ENCODE peak calls at places on chromosomes 2 and 18, in ten cellular contexts. One of them, this sample, is unnamed.

GRCh38 chr2:106843910-106844250 is 42.1 kb downstream of the ST6GAL2 start:
- DNase-seq in GM20000: no peak
- DNase-seq in NB4: no peak
- DNase-seq in adrenal gland: no peak
- DNase-seq in CD8-positive, alpha-beta T cell: no peak
- DNase-seq in mesothelial cell of epicardium: no peak
- DNase-seq in retinal pigment epithelial cell: no peak
- DNase-seq in mucosa of descending colon: no peak
- DNase-seq in colonic mucosa: no peak
- DNase-seq in coronary artery: no peak
- DNase-seq in this sample: no peak

GRCh38 chr18:59268722-59269562 is 4.3 kb downstream of the RAX start:
- DNase-seq in GM20000: peak; percentile 90
- DNase-seq in NB4: peak; percentile 37
- DNase-seq in adrenal gland: peak; percentile 38
- DNase-seq in CD8-positive, alpha-beta T cell: no peak
- DNase-seq in mesothelial cell of epicardium: no peak
- DNase-seq in retinal pigment epithelial cell: no peak
- DNase-seq in mucosa of descending colon: peak; percentile 44
- DNase-seq in colonic mucosa: no peak
- DNase-seq in coronary artery: no peak
- DNase-seq in this sample: no peak

GRCh38 chr2:172968061-172968469 is 107.6 kb upstream of the MAP3K20 start:
- DNase-seq in GM20000: no peak
- DNase-seq in NB4: no peak
- DNase-seq in adrenal gland: peak; percentile 93
- DNase-seq in CD8-positive, alpha-beta T cell: no peak
- DNase-seq in mesothelial cell of epicardium: no peak
- DNase-seq in retinal pigment epithelial cell: no peak
- DNase-seq in mucosa of descending colon: no peak
- DNase-seq in colonic mucosa: no peak
- DNase-seq in coronary artery: peak; percentile 82
- DNase-seq in this sample: peak; percentile 87

GRCh38 chr2:101781730-101782426 is 84.4 kb downstream of the MAP4K4 start:
- DNase-seq in GM20000: no peak
- DNase-seq in NB4: no peak
- DNase-seq in adrenal gland: no peak
- DNase-seq in CD8-positive, alpha-beta T cell: no peak
- DNase-seq in mesothelial cell of epicardium: no peak
- DNase-seq in retinal pigment epithelial cell: no peak
- DNase-seq in mucosa of descending colon: no peak
- DNase-seq in colonic mucosa: no peak
- DNase-seq in coronary artery: no peak
- DNase-seq in this sample: no peak

GRCh38 chr18:28357785-28358401 is 181.0 kb upstream of the CDH2 start:
- DNase-seq in GM20000: no peak
- DNase-seq in NB4: peak; percentile 19
- DNase-seq in adrenal gland: no peak
- DNase-seq in CD8-positive, alpha-beta T cell: no peak
- DNase-seq in mesothelial cell of epicardium: no peak
- DNase-seq in retinal pigment epithelial cell: no peak
- DNase-seq in mucosa of descending colon: no peak
- DNase-seq in colonic mucosa: no peak
- DNase-seq in coronary artery: no peak
- DNase-seq in this sample: no peak

GRCh38 chr2:48940606-48941005 is 185.1 kb upstream of the LHCGR start:
- DNase-seq in GM20000: no peak
- DNase-seq in NB4: peak; percentile 89
- DNase-seq in adrenal gland: no peak
- DNase-seq in CD8-positive, alpha-beta T cell: no peak
- DNase-seq in mesothelial cell of epicardium: no peak
- DNase-seq in retinal pigment epithelial cell: no peak
- DNase-seq in mucosa of descending colon: no peak
- DNase-seq in colonic mucosa: no peak
- DNase-seq in coronary artery: no peak
- DNase-seq in this sample: no peak

GRCh38 chr2:20698916-20699613 is 32.1 kb downstream of the GDF7 start:
- DNase-seq in GM20000: no peak
- DNase-seq in NB4: no peak
- DNase-seq in adrenal gland: no peak
- DNase-seq in CD8-positive, alpha-beta T cell: no peak
- DNase-seq in mesothelial cell of epicardium: no peak
- DNase-seq in retinal pigment epithelial cell: no peak
- DNase-seq in mucosa of descending colon: no peak
- DNase-seq in colonic mucosa: no peak
- DNase-seq in coronary artery: no peak
- DNase-seq in this sample: no peak

GRCh38 chr2:219178377-219179175 is 501 bp downstream of the RETREG2 start:
- DNase-seq in GM20000: peak; percentile 56
- DNase-seq in NB4: peak; percentile 82
- DNase-seq in adrenal gland: peak; percentile 62
- DNase-seq in CD8-positive, alpha-beta T cell: peak; percentile 38
- DNase-seq in mesothelial cell of epicardium: no peak
- DNase-seq in retinal pigment epithelial cell: no peak
- DNase-seq in mucosa of descending colon: peak; percentile 83
- DNase-seq in colonic mucosa: peak; percentile 71
- DNase-seq in coronary artery: no peak
- DNase-seq in this sample: no peak

GRCh38 chr2:85066006-85066405 is 67.2 kb upstream of the TCF7L1 start:
- DNase-seq in GM20000: no peak
- DNase-seq in NB4: no peak
- DNase-seq in adrenal gland: no peak
- DNase-seq in CD8-positive, alpha-beta T cell: no peak
- DNase-seq in mesothelial cell of epicardium: no peak
- DNase-seq in retinal pigment epithelial cell: no peak
- DNase-seq in mucosa of descending colon: no peak
- DNase-seq in colonic mucosa: no peak
- DNase-seq in coronary artery: no peak
- DNase-seq in this sample: no peak

GRCh38 chr2:38092196-38092902 is 16.4 kb upstream of the CYP1B1 start:
- DNase-seq in GM20000: no peak
- DNase-seq in NB4: peak; percentile 69
- DNase-seq in adrenal gland: peak; percentile 21
- DNase-seq in CD8-positive, alpha-beta T cell: no peak
- DNase-seq in mesothelial cell of epicardium: no peak
- DNase-seq in retinal pigment epithelial cell: no peak
- DNase-seq in mucosa of descending colon: no peak
- DNase-seq in colonic mucosa: no peak
- DNase-seq in coronary artery: no peak
- DNase-seq in this sample: no peak

GRCh38 chr2:172931256-172931894 is 144.3 kb upstream of the MAP3K20 start:
- DNase-seq in GM20000: no peak
- DNase-seq in NB4: peak; percentile 11
- DNase-seq in adrenal gland: peak; percentile 50
- DNase-seq in CD8-positive, alpha-beta T cell: no peak
- DNase-seq in mesothelial cell of epicardium: no peak
- DNase-seq in retinal pigment epithelial cell: no peak
- DNase-seq in mucosa of descending colon: no peak
- DNase-seq in colonic mucosa: no peak
- DNase-seq in coronary artery: no peak
- DNase-seq in this sample: no peak

GRCh38 chr18:3448845-3449701 is 899 bp upstream of the TGIF1 start:
- DNase-seq in GM20000: peak; percentile 79
- DNase-seq in NB4: peak; percentile 98
- DNase-seq in adrenal gland: peak; percentile 91
- DNase-seq in CD8-positive, alpha-beta T cell: peak; percentile 78
- DNase-seq in mesothelial cell of epicardium: peak; percentile 58
- DNase-seq in retinal pigment epithelial cell: peak; percentile 69
- DNase-seq in mucosa of descending colon: peak; percentile 91
- DNase-seq in colonic mucosa: peak; percentile 84
- DNase-seq in coronary artery: peak; percentile 95
- DNase-seq in this sample: peak; percentile 94

GRCh38 chr2:120686511-120687168 is 49.0 kb upstream of the GLI2 start:
- DNase-seq in GM20000: no peak
- DNase-seq in NB4: no peak
- DNase-seq in adrenal gland: no peak
- DNase-seq in CD8-positive, alpha-beta T cell: no peak
- DNase-seq in mesothelial cell of epicardium: no peak
- DNase-seq in retinal pigment epithelial cell: no peak
- DNase-seq in mucosa of descending colon: no peak
- DNase-seq in colonic mucosa: no peak
- DNase-seq in coronary artery: no peak
- DNase-seq in this sample: no peak
- TF ChIP-seq CTCF in GM20000: no peak
- TF ChIP-seq CTCF in NB4: peak; percentile 60
- TF ChIP-seq CTCF in adrenal gland: no peak
- TF ChIP-seq CTCF in CD8-positive, alpha-beta T cell: no peak
- TF ChIP-seq CTCF in mesothelial cell of epicardium: peak; percentile 52
- TF ChIP-seq CTCF in retinal pigment epithelial cell: peak; percentile 54
- TF ChIP-seq CTCF in mucosa of descending colon: no peak
- TF ChIP-seq CTCF in colonic mucosa: peak; percentile 23
- TF ChIP-seq CTCF in coronary artery: no peak
- TF ChIP-seq CTCF in this sample: peak; percentile 43

GRCh38 chr2:240894006-240894405 is 1.9 kb downstream of the MAB21L4 start:
- DNase-seq in GM20000: no peak
- DNase-seq in NB4: no peak
- DNase-seq in adrenal gland: no peak
- DNase-seq in CD8-positive, alpha-beta T cell: no peak
- DNase-seq in mesothelial cell of epicardium: no peak
- DNase-seq in retinal pigment epithelial cell: no peak
- DNase-seq in mucosa of descending colon: peak; percentile 46
- DNase-seq in colonic mucosa: no peak
- DNase-seq in coronary artery: no peak
- DNase-seq in this sample: no peak

GRCh38 chr2:240892925-240893324 is 3.0 kb downstream of the MAB21L4 start:
- DNase-seq in GM20000: no peak
- DNase-seq in NB4: no peak
- DNase-seq in adrenal gland: no peak
- DNase-seq in CD8-positive, alpha-beta T cell: no peak
- DNase-seq in mesothelial cell of epicardium: no peak
- DNase-seq in retinal pigment epithelial cell: no peak
- DNase-seq in mucosa of descending colon: peak; percentile 40
- DNase-seq in colonic mucosa: no peak
- DNase-seq in coronary artery: no peak
- DNase-seq in this sample: no peak

GRCh38 chr2:240894836-240895558 is 959 bp downstream of the MAB21L4 start:
- DNase-seq in GM20000: no peak
- DNase-seq in NB4: no peak
- DNase-seq in adrenal gland: no peak
- DNase-seq in CD8-positive, alpha-beta T cell: no peak
- DNase-seq in mesothelial cell of epicardium: no peak
- DNase-seq in retinal pigment epithelial cell: no peak
- DNase-seq in mucosa of descending colon: peak; percentile 42
- DNase-seq in colonic mucosa: no peak
- DNase-seq in coronary artery: no peak
- DNase-seq in this sample: no peak

GRCh38 chr2:240892361-240892760 is 3.6 kb downstream of the MAB21L4 start:
- DNase-seq in GM20000: no peak
- DNase-seq in NB4: no peak
- DNase-seq in adrenal gland: no peak
- DNase-seq in CD8-positive, alpha-beta T cell: no peak
- DNase-seq in mesothelial cell of epicardium: no peak
- DNase-seq in retinal pigment epithelial cell: no peak
- DNase-seq in mucosa of descending colon: peak; percentile 22
- DNase-seq in colonic mucosa: no peak
- DNase-seq in coronary artery: no peak
- DNase-seq in this sample: no peak

DNA sequence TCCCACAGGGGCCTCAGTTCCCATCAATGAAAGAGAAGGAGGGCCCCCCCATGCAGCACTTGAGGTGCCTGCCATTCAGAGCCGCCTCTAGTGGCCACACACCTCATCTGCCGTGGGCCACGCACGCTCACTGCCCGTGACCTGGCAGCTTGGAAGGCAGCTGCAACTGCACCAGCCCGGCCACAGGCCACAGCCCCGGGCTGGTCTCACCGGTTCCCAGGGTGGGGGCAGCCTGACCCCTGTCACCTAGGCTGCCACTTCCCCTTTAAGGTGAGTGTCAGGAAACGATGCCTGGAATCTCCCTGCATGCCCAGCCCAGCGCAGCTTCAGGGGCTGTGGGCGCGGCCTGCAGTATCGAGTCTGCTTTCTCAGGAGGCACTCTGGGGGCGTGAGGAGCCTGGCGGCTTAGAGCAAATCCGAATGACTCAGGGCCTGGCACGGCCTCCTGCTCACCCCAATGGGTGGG is 2.6 kb downstream of the MAB21L4 start:
- DNase-seq in GM20000: no peak
- DNase-seq in NB4: no peak
- DNase-seq in adrenal gland: no peak
- DNase-seq in CD8-positive, alpha-beta T cell: no peak
- DNase-seq in mesothelial cell of epicardium: no peak
- DNase-seq in retinal pigment epithelial cell: peak; percentile 67
- DNase-seq in mucosa of descending colon: peak; percentile 49
- DNase-seq in colonic mucosa: no peak
- DNase-seq in coronary artery: no peak
- DNase-seq in this sample: no peak
- TF ChIP-seq CTCF in GM20000: no peak
- TF ChIP-seq CTCF in NB4: no peak
- TF ChIP-seq CTCF in adrenal gland: no peak
- TF ChIP-seq CTCF in CD8-positive, alpha-beta T cell: no peak
- TF ChIP-seq CTCF in mesothelial cell of epicardium: no peak
- TF ChIP-seq CTCF in retinal pigment epithelial cell: peak; percentile 22
- TF ChIP-seq CTCF in mucosa of descending colon: no peak
- TF ChIP-seq CTCF in colonic mucosa: no peak
- TF ChIP-seq CTCF in coronary artery: no peak
- TF ChIP-seq CTCF in this sample: no peak

DNA sequence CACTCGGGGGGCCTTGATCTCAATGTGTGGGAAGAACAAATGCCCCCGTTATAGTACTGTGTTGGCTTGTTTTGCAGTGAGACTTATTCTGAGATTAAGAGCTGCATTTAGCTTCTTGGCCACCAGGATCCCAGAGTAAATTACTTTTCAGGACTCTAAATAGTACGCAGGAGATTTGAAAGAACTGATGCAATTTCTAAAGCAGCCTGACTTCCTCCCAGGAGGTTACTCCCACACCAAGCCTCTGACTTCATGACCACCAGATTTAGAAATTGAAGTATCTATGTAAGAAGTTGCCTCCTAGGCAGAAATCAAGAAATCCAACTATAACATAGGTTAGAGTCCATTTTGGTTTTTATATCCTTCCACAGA is 67.0 kb downstream of the FEZ2 start:
- DNase-seq in GM20000: peak; percentile 28
- DNase-seq in NB4: peak; percentile 94
- DNase-seq in adrenal gland: no peak
- DNase-seq in CD8-positive, alpha-beta T cell: no peak
- DNase-seq in mesothelial cell of epicardium: no peak
- DNase-seq in retinal pigment epithelial cell: peak; percentile 19
- DNase-seq in mucosa of descending colon: no peak
- DNase-seq in colonic mucosa: no peak
- DNase-seq in coronary artery: no peak
- DNase-seq in this sample: no peak
- TF ChIP-seq CTCF in GM20000: no peak
- TF ChIP-seq CTCF in NB4: peak; percentile 33
- TF ChIP-seq CTCF in adrenal gland: no peak
- TF ChIP-seq CTCF in CD8-positive, alpha-beta T cell: no peak
- TF ChIP-seq CTCF in mesothelial cell of epicardium: no peak
- TF ChIP-seq CTCF in retinal pigment epithelial cell: peak; percentile 36
- TF ChIP-seq CTCF in mucosa of descending colon: no peak
- TF ChIP-seq CTCF in colonic mucosa: no peak
- TF ChIP-seq CTCF in coronary artery: no peak
- TF ChIP-seq CTCF in this sample: peak; percentile 37

GRCh38 chr18:50429207-50429948 is 54.5 kb downstream of the SKA1 start:
- DNase-seq in GM20000: peak; percentile 36
- DNase-seq in NB4: peak; percentile 34
- DNase-seq in adrenal gland: no peak
- DNase-seq in CD8-positive, alpha-beta T cell: no peak
- DNase-seq in mesothelial cell of epicardium: no peak
- DNase-seq in retinal pigment epithelial cell: no peak
- DNase-seq in mucosa of descending colon: no peak
- DNase-seq in colonic mucosa: no peak
- DNase-seq in coronary artery: no peak
- DNase-seq in this sample: no peak
- TF ChIP-seq CTCF in GM20000: peak; percentile 17
- TF ChIP-seq CTCF in NB4: peak; percentile 29
- TF ChIP-seq CTCF in adrenal gland: peak; percentile 42
- TF ChIP-seq CTCF in CD8-positive, alpha-beta T cell: peak; percentile 73
- TF ChIP-seq CTCF in mesothelial cell of epicardium: peak; percentile 78
- TF ChIP-seq CTCF in retinal pigment epithelial cell: peak; percentile 44
- TF ChIP-seq CTCF in mucosa of descending colon: no peak
- TF ChIP-seq CTCF in colonic mucosa: peak; percentile 48
- TF ChIP-seq CTCF in coronary artery: peak; percentile 28
- TF ChIP-seq CTCF in this sample: peak; percentile 58